ENCODE peak calls at places on chromosome 22, in six cellular contexts. W is CD8-positive, alpha-beta memory T cell; V is lung; P is fibroblast of lung; J is MM.1S; B is breast epithelium. T is an unnamed sample.

GRCh38 chr22:37070334-37070733 is 18.8 kb downstream of the KCTD17 start:
- DNase-seq in W (no peak), V (no peak), P (no peak), J (no peak), B (no peak), T (no peak)

GRCh38 chr22:19448076-19448607 is 631 bp upstream of the C22orf39 start:
- DNase-seq in P (peak; percentile 64), V (peak; percentile 35), W (no peak), B (no peak), J (peak; percentile 55), T (no peak)

GRCh38 chr22:44287121-44287693 is 25.5 kb downstream of the SHISAL1 start:
- DNase-seq in V (no peak), P (no peak), J (no peak), W (no peak), B (no peak), T (no peak)

GRCh38 chr22:17774206-17774927 is at the start of gene BID:
- DNase-seq in W (peak; percentile 70), B (no peak), V (no peak), J (peak; percentile 55), P (peak; percentile 30), T (no peak)

GRCh38 chr22:45600791-45601730 is 70.6 kb upstream of the ATXN10 start:
- DNase-seq in V (no peak), P (peak; percentile 67), W (no peak), B (no peak), J (no peak), T (no peak)

GRCh38 chr22:19875531-19876313 is 21.0 kb upstream of the GNB1L start:
- DNase-seq in W (no peak), B (peak; percentile 49), J (no peak), P (no peak), V (no peak), T (no peak)

GRCh38 chr22:30187726-30188407 is 58.7 kb downstream of the LIF start:
- DNase-seq in B (no peak), P (peak; percentile 36), V (no peak), J (no peak), W (no peak), T (no peak)

GRCh38 chr22:17120281-17120680 is 879 bp downstream of the TMEM121B start:
- DNase-seq in W (peak; percentile 70), J (peak; percentile 45), B (peak; percentile 59), V (no peak), P (peak; percentile 36), T (peak; percentile 74)

GRCh38 chr22:45505991-45506743 is 3.5 kb downstream of the FBLN1 start:
- DNase-seq in V (no peak), W (no peak), P (no peak), B (no peak), J (no peak), T (no peak)

GRCh38 chr22:46363611-46364321 is 28.3 kb downstream of the TRMU start:
- DNase-seq in B (no peak), W (no peak), V (no peak), P (no peak), J (no peak), T (no peak)

GRCh38 chr22:28711820-28712777 is 29.5 kb downstream of the CHEK2 start:
- DNase-seq in V (no peak), P (peak; percentile 96), B (no peak), J (no peak), W (no peak), T (no peak)

GRCh38 chr22:32476804-32477203 is 2.2 kb downstream of the FBXO7 start:
- DNase-seq in J (no peak), W (no peak), V (no peak), P (no peak), B (no peak), T (no peak)

GRCh38 chr22:30474683-30475424 is 3.0 kb upstream of the SEC14L3 start:
- DNase-seq in W (peak; percentile 57), B (no peak), P (no peak), J (no peak), V (peak; percentile 35), T (peak; percentile 33)

GRCh38 chr22:35308480-35308945 is 8.8 kb downstream of the TOM1 start:
- DNase-seq in V (no peak), J (peak; percentile 84), P (no peak), B (no peak), W (no peak), T (peak; percentile 13)

GRCh38 chr22:20198527-20199319 is 47.9 kb upstream of the CCDC188 start:
- DNase-seq in V (no peak), W (no peak), B (no peak), J (no peak), P (no peak), T (no peak)

GRCh38 chr22:35335936-35336781 is 36.5 kb downstream of the TOM1 start:
- DNase-seq in J (no peak), B (no peak), P (no peak), V (no peak), W (no peak), T (no peak)

GRCh38 chr22:25956801-25957200 is 212.5 kb upstream of the SEZ6L start:
- DNase-seq in V (no peak), W (no peak), P (no peak), J (no peak), B (no peak), T (no peak)

GRCh38 chr22:17266261-17266971 is 47.2 kb upstream of the ADA2 start:
- DNase-seq in B (no peak), V (no peak), J (no peak), P (no peak), W (no peak), T (peak; percentile 38)

GRCh38 chr22:44822479-44822878 is 70.1 kb downstream of the ARHGAP8 start:
- DNase-seq in B (no peak), W (no peak), P (no peak), J (no peak), V (no peak), T (no peak)

GRCh38 chr22:22879675-22880029 is 8.0 kb upstream of the IGLL5 start:
- DNase-seq in W (no peak), V (no peak), J (no peak), P (no peak), B (no peak), T (no peak)

GRCh38 chr22:29096736-29097669 is 24.2 kb downstream of the KREMEN1 start:
- DNase-seq in P (no peak), W (no peak), B (no peak), J (no peak), V (no peak), T (no peak)

GRCh38 chr22:50582562-50583293 is at the start of gene CHKB:
- DNase-seq in V (peak; percentile 98), J (peak; percentile 99), W (peak; percentile 99), P (peak; percentile 95), B (peak; percentile 98), T (peak; percentile 99)

GRCh38 chr22:39041908-39042307 is 1.2 kb downstream of the APOBEC3F start:
- DNase-seq in P (no peak), V (no peak), W (no peak), B (no peak), J (no peak), T (no peak)

DNA sequence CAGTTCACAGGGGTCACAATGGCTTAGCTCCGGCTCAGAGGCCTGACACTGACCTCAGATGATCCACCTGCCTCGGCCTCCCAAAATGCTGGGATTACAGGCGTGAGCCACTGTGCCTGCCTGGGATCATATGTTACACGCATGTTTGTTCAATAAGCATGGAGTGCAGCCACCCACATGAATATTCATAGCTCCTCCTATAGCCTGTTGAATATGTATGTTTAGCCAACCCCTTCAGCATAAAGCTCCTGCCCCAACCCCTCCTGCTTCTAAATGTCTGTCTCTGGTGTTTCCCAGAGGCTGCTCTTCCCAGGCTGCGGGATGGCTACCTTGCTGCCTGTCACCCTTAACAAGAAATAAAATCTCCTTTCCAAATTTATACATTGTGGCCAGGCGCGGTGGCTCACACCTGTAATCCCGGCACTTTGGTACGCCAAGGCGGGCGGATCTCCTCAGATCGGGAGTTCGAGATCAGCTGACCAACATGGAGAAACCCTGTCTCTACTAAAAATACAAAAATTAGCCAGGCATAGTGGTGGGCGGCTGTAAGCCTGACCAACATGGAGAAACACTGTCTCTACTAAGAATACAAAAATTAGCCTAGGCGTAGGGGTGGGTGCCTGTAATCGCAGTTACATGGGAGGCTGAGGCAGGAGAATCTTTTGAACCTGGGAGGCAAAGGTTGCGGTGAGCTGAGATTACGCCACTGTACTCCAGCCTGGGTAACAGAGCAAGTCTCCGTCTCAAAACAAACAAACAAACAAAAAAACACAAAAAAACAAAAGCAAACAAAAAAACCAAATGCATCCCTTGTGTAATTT is 1.1 kb upstream of the APOBEC3F start:
- DNase-seq in V (no peak), B (no peak), P (no peak), W (no peak), J (no peak), T (no peak)
- H3K27ac ChIP-seq in V (no peak overlapping the region), B (peak overlapping the region; percentile 97), P (no peak overlapping the region), W (peak overlapping the region; percentile 43), J (peak overlapping the region; percentile 83), T (peak overlapping the region; percentile 77)

GRCh38 chr22:11629661-11630385 is 3898.2 kb upstream of the OR11H1 start:
- DNase-seq in W (no peak), J (no peak), P (no peak), V (no peak), B (no peak), T (no peak)
- H3K9me3 ChIP-seq in W (no peaks in the 10 kb centered on the region), J (no peaks in the 10 kb centered on the region), P (no peaks in the 10 kb centered on the region), V (no peaks in the 10 kb centered on the region), B (peaks cover 62% of the 10 kb centered on the region), T (no peaks in the 10 kb centered on the region)

GRCh38 chr22:43230571-43230970 is 43.6 kb upstream of the TTLL12 start:
- DNase-seq in B (no peak), J (no peak), P (no peak), W (no peak), V (no peak), T (no peak)

GRCh38 chr22:43233529-43233928 is 46.6 kb upstream of the TTLL12 start:
- DNase-seq in B (no peak), J (no peak), P (no peak), W (no peak), V (no peak), T (no peak)

GRCh38 chr22:43232445-43232844 is 45.5 kb upstream of the TTLL12 start:
- DNase-seq in B (no peak), W (no peak), V (no peak), J (no peak), P (no peak), T (no peak)

GRCh38 chr22:43230983-43231723 is 44.2 kb upstream of the TTLL12 start:
- DNase-seq in V (peak; percentile 63), W (peak; percentile 76), J (peak; percentile 67), B (no peak), P (peak; percentile 9), T (peak; percentile 59)

DNA sequence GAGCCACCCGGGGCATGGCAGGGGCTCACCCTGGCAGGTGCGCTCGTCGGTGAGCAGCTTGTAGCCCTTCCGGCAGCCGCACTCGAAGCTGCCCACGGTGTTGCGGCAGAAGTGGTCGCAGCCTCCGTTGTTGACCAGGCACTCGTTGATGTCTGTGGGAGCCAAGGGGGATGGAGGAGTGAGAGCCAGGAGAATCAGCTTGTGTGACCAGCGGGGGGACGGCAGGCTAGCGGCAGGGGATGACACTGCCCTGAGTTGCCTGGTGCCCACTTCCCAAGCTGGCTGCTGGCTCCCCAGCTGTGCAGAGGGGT is 44.7 kb upstream of the TTLL12 start:
- DNase-seq in B (no peak), W (no peak), J (no peak), V (no peak), P (no peak), T (no peak)
- H3K4me1 ChIP-seq in B (peaks cover 7% of the 10 kb centered on the region), W (peaks cover 4% of the 10 kb centered on the region), J (no peaks in the 10 kb centered on the region), V (peaks cover 4% of the 10 kb centered on the region), P (peaks cover 5% of the 10 kb centered on the region), T (peaks cover 6% of the 10 kb centered on the region)

DNA sequence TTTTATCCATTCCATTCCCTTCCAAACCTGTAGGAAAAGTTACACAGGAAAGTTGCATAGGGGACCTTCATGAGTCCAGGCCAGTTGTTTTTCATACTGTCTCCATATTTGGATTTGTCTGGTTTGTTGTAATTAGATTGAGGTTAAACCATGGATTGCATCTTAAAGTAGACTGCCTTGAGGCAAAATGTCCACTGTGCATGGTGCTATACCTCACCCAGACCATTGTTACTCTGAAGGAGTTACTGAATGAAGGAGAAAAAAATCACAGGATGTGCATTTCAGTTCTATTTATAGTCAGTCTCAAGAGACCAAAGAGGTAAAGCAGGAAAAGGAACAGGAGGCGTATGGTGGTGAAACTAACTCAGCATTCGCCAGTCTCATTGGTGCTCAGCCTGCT is 29.6 kb upstream of the L3MBTL2 start:
- DNase-seq in W (no peak), J (no peak), V (no peak), P (no peak), B (no peak), T (no peak)
- H3K27ac ChIP-seq in W (no peak overlapping the region), J (no peak overlapping the region), V (no peak overlapping the region), P (no peak overlapping the region), B (no peak overlapping the region), T (no peak overlapping the region)